ENCODE peak calls at places on chromosomes 2 and 18, in nine cellular contexts. One of them, this sample, is unnamed.

GRCh38 chr2:104413890-104414289 is 440.0 kb upstream of the POU3F3 start:
- DNase-seq in upper lobe of left lung: no peak
- DNase-seq in CD8-positive, alpha-beta T cell: no peak
- DNase-seq in endodermal cell: no peak
- DNase-seq in tibial nerve: no peak
- DNase-seq in cardiac muscle cell: no peak
- DNase-seq in fibroblast of pulmonary artery: no peak
- DNase-seq in lower lobe of right lung: no peak
- DNase-seq in astrocyte of the spinal cord: no peak
- DNase-seq in this sample: no peak

GRCh38 chr18:28412521-28412920 is 235.6 kb upstream of the CDH2 start:
- DNase-seq in upper lobe of left lung: no peak
- DNase-seq in CD8-positive, alpha-beta T cell: no peak
- DNase-seq in endodermal cell: no peak
- DNase-seq in tibial nerve: no peak
- DNase-seq in cardiac muscle cell: no peak
- DNase-seq in fibroblast of pulmonary artery: no peak
- DNase-seq in lower lobe of right lung: no peak
- DNase-seq in astrocyte of the spinal cord: peak; percentile 53
- DNase-seq in this sample: no peak

GRCh38 chr2:236715077-236715476 is 145.5 kb downstream of the ACKR3 start:
- DNase-seq in upper lobe of left lung: peak; percentile 39
- DNase-seq in CD8-positive, alpha-beta T cell: no peak
- DNase-seq in endodermal cell: no peak
- DNase-seq in tibial nerve: peak; percentile 37
- DNase-seq in cardiac muscle cell: no peak
- DNase-seq in fibroblast of pulmonary artery: no peak
- DNase-seq in lower lobe of right lung: no peak
- DNase-seq in astrocyte of the spinal cord: no peak
- DNase-seq in this sample: peak; percentile 21

GRCh38 chr2:232949016-232949415 is 64.0 kb downstream of the NGEF start:
- DNase-seq in upper lobe of left lung: no peak
- DNase-seq in CD8-positive, alpha-beta T cell: no peak
- DNase-seq in endodermal cell: no peak
- DNase-seq in tibial nerve: no peak
- DNase-seq in cardiac muscle cell: no peak
- DNase-seq in fibroblast of pulmonary artery: no peak
- DNase-seq in lower lobe of right lung: no peak
- DNase-seq in astrocyte of the spinal cord: no peak
- DNase-seq in this sample: no peak

GRCh38 chr2:238164906-238165287 is 6.1 kb downstream of the ERFE start:
- DNase-seq in upper lobe of left lung: peak; percentile 15
- DNase-seq in CD8-positive, alpha-beta T cell: no peak
- DNase-seq in endodermal cell: no peak
- DNase-seq in tibial nerve: no peak
- DNase-seq in cardiac muscle cell: no peak
- DNase-seq in fibroblast of pulmonary artery: no peak
- DNase-seq in lower lobe of right lung: no peak
- DNase-seq in astrocyte of the spinal cord: no peak
- DNase-seq in this sample: no peak

GRCh38 chr2:221529943-221530652 is 42.0 kb downstream of the EPHA4 start:
- DNase-seq in upper lobe of left lung: no peak
- DNase-seq in CD8-positive, alpha-beta T cell: no peak
- DNase-seq in endodermal cell: no peak
- DNase-seq in tibial nerve: no peak
- DNase-seq in cardiac muscle cell: no peak
- DNase-seq in fibroblast of pulmonary artery: peak; percentile 58
- DNase-seq in lower lobe of right lung: no peak
- DNase-seq in astrocyte of the spinal cord: peak; percentile 77
- DNase-seq in this sample: peak; percentile 39

GRCh38 chr2:141259683-141260082 is 871.1 kb downstream of the LRP1B start:
- DNase-seq in upper lobe of left lung: no peak
- DNase-seq in CD8-positive, alpha-beta T cell: no peak
- DNase-seq in endodermal cell: no peak
- DNase-seq in tibial nerve: no peak
- DNase-seq in cardiac muscle cell: no peak
- DNase-seq in fibroblast of pulmonary artery: no peak
- DNase-seq in lower lobe of right lung: no peak
- DNase-seq in astrocyte of the spinal cord: no peak
- DNase-seq in this sample: no peak

GRCh38 chr2:71620851-71621251 is 167.5 kb downstream of the DYSF start:
- DNase-seq in upper lobe of left lung: peak; percentile 15
- DNase-seq in CD8-positive, alpha-beta T cell: no peak
- DNase-seq in endodermal cell: peak; percentile 30
- DNase-seq in tibial nerve: no peak
- DNase-seq in cardiac muscle cell: no peak
- DNase-seq in fibroblast of pulmonary artery: no peak
- DNase-seq in lower lobe of right lung: no peak
- DNase-seq in astrocyte of the spinal cord: no peak
- DNase-seq in this sample: no peak

GRCh38 chr18:75364512-75364911 is 63.0 kb downstream of the SMIM21 start:
- DNase-seq in upper lobe of left lung: no peak
- DNase-seq in CD8-positive, alpha-beta T cell: no peak
- DNase-seq in endodermal cell: no peak
- DNase-seq in tibial nerve: no peak
- DNase-seq in cardiac muscle cell: no peak
- DNase-seq in fibroblast of pulmonary artery: peak; percentile 1
- DNase-seq in lower lobe of right lung: no peak
- DNase-seq in astrocyte of the spinal cord: peak; percentile 17
- DNase-seq in this sample: no peak

GRCh38 chr2:226836548-226836885 is 663 bp downstream of the RHBDD1 start:
- DNase-seq in upper lobe of left lung: no peak
- DNase-seq in CD8-positive, alpha-beta T cell: no peak
- DNase-seq in endodermal cell: no peak
- DNase-seq in tibial nerve: no peak
- DNase-seq in cardiac muscle cell: no peak
- DNase-seq in fibroblast of pulmonary artery: no peak
- DNase-seq in lower lobe of right lung: no peak
- DNase-seq in astrocyte of the spinal cord: no peak
- DNase-seq in this sample: no peak

GRCh38 chr2:226837787-226838603 is 2.1 kb downstream of the RHBDD1 start:
- DNase-seq in upper lobe of left lung: no peak
- DNase-seq in CD8-positive, alpha-beta T cell: no peak
- DNase-seq in endodermal cell: no peak
- DNase-seq in tibial nerve: no peak
- DNase-seq in cardiac muscle cell: no peak
- DNase-seq in fibroblast of pulmonary artery: no peak
- DNase-seq in lower lobe of right lung: no peak
- DNase-seq in astrocyte of the spinal cord: no peak
- DNase-seq in this sample: no peak

GRCh38 chr2:226835796-226836547 is at the start of gene RHBDD1:
- DNase-seq in upper lobe of left lung: peak; percentile 93
- DNase-seq in CD8-positive, alpha-beta T cell: peak; percentile 93
- DNase-seq in endodermal cell: peak; percentile 94
- DNase-seq in tibial nerve: peak; percentile 81
- DNase-seq in cardiac muscle cell: peak; percentile 98
- DNase-seq in fibroblast of pulmonary artery: peak; percentile 97
- DNase-seq in lower lobe of right lung: peak; percentile 96
- DNase-seq in astrocyte of the spinal cord: peak; percentile 98
- DNase-seq in this sample: peak; percentile 93

GRCh38 chr2:226838758-226839555 is 3.1 kb downstream of the RHBDD1 start:
- DNase-seq in upper lobe of left lung: no peak
- DNase-seq in CD8-positive, alpha-beta T cell: no peak
- DNase-seq in endodermal cell: no peak
- DNase-seq in tibial nerve: no peak
- DNase-seq in cardiac muscle cell: no peak
- DNase-seq in fibroblast of pulmonary artery: no peak
- DNase-seq in lower lobe of right lung: no peak
- DNase-seq in astrocyte of the spinal cord: no peak
- DNase-seq in this sample: no peak

GRCh38 chr2:226837334-226837733 is 1.5 kb downstream of the RHBDD1 start:
- DNase-seq in upper lobe of left lung: no peak
- DNase-seq in CD8-positive, alpha-beta T cell: no peak
- DNase-seq in endodermal cell: no peak
- DNase-seq in tibial nerve: no peak
- DNase-seq in cardiac muscle cell: no peak
- DNase-seq in fibroblast of pulmonary artery: no peak
- DNase-seq in lower lobe of right lung: no peak
- DNase-seq in astrocyte of the spinal cord: no peak
- DNase-seq in this sample: no peak
- H3K4me3 ChIP-seq in upper lobe of left lung: no peak overlapping the region
- H3K4me3 ChIP-seq in CD8-positive, alpha-beta T cell: peak overlapping the region; percentile 74
- H3K4me3 ChIP-seq in endodermal cell: peak overlapping the region; percentile 90
- H3K4me3 ChIP-seq in tibial nerve: no peak overlapping the region
- H3K4me3 ChIP-seq in cardiac muscle cell: no peak overlapping the region
- H3K4me3 ChIP-seq in fibroblast of pulmonary artery: peak overlapping the region; percentile 72
- H3K4me3 ChIP-seq in lower lobe of right lung: peak overlapping the region; percentile 82
- H3K4me3 ChIP-seq in astrocyte of the spinal cord: no peak overlapping the region
- H3K4me3 ChIP-seq in this sample: peak overlapping the region; percentile 19

GRCh38 chr2:49360051-49360767 is 205.9 kb upstream of the FSHR start:
- DNase-seq in upper lobe of left lung: no peak
- DNase-seq in CD8-positive, alpha-beta T cell: no peak
- DNase-seq in endodermal cell: no peak
- DNase-seq in tibial nerve: no peak
- DNase-seq in cardiac muscle cell: no peak
- DNase-seq in fibroblast of pulmonary artery: no peak
- DNase-seq in lower lobe of right lung: no peak
- DNase-seq in astrocyte of the spinal cord: no peak
- DNase-seq in this sample: no peak
- TF ChIP-seq CTCF in upper lobe of left lung: no peak
- TF ChIP-seq CTCF in CD8-positive, alpha-beta T cell: no peak
- TF ChIP-seq CTCF in endodermal cell: no peak
- TF ChIP-seq CTCF in tibial nerve: no peak
- TF ChIP-seq CTCF in cardiac muscle cell: no peak
- TF ChIP-seq CTCF in fibroblast of pulmonary artery: no peak
- TF ChIP-seq CTCF in lower lobe of right lung: no peak
- TF ChIP-seq CTCF in astrocyte of the spinal cord: no peak
- TF ChIP-seq CTCF in this sample: no peak

DNA sequence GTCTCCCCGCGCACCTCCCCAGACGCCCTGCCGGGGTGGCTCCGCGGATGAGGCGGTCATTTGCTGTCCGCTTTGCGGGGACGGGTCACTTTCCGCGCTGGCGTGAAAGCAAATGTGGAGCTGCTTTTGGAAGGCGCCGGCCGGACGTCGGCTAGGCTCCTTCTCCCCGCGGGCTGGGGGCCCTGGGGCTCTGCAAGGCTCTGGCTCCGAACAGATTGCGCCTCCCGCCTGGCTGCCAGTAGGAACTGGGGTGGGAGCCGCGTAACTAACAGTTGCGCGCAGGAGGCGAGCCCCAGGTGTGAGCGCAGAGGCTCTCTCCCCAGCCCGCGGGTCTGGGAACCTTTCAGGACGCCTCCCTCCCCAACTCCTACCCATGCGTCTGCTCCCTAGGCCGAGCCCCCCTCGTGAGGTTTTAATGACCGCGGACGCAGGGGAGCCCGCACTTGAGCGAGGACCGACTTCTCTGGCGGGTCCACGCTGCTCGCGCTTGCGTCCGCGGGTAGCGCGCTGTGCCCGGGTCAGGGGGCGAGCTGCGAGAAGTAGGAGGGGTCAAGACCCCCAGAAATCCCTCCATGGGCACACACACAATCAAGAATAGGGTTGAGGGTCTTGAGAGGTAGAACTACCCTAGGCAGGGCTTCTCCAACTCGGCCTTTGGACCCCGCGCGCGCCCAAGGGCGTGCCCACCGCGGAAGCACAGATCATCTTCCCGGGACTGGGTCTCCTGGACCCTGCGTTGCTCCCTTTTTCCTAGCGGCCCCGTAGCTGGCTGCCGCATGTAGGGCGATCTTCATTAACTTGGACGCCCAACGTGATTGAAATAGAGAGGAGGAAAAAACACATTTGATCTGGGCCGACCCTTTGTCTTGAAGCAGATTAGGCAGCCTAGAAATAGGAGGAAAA is 146.8 kb downstream of the MEIS1 start:
- DNase-seq in upper lobe of left lung: no peak
- DNase-seq in CD8-positive, alpha-beta T cell: no peak
- DNase-seq in endodermal cell: peak; percentile 83
- DNase-seq in tibial nerve: no peak
- DNase-seq in cardiac muscle cell: peak; percentile 61
- DNase-seq in fibroblast of pulmonary artery: no peak
- DNase-seq in lower lobe of right lung: no peak
- DNase-seq in astrocyte of the spinal cord: no peak
- DNase-seq in this sample: peak; percentile 64
- H3K4me3 ChIP-seq in upper lobe of left lung: peak overlapping the region; percentile 24
- H3K4me3 ChIP-seq in CD8-positive, alpha-beta T cell: no peak overlapping the region
- H3K4me3 ChIP-seq in endodermal cell: peak overlapping the region; percentile 67
- H3K4me3 ChIP-seq in tibial nerve: peak overlapping the region; percentile 12
- H3K4me3 ChIP-seq in cardiac muscle cell: peak overlapping the region; percentile 41
- H3K4me3 ChIP-seq in fibroblast of pulmonary artery: peak overlapping the region; percentile 32
- H3K4me3 ChIP-seq in lower lobe of right lung: peak overlapping the region; percentile 47
- H3K4me3 ChIP-seq in astrocyte of the spinal cord: peak overlapping the region; percentile 38
- H3K4me3 ChIP-seq in this sample: peak overlapping the region; percentile 64

GRCh38 chr2:10785260-10785659 is 27.3 kb downstream of the PDIA6 start:
- DNase-seq in upper lobe of left lung: no peak
- DNase-seq in CD8-positive, alpha-beta T cell: no peak
- DNase-seq in endodermal cell: no peak
- DNase-seq in tibial nerve: no peak
- DNase-seq in cardiac muscle cell: no peak
- DNase-seq in fibroblast of pulmonary artery: no peak
- DNase-seq in lower lobe of right lung: no peak
- DNase-seq in astrocyte of the spinal cord: no peak
- DNase-seq in this sample: no peak

GRCh38 chr2:10788855-10789254 is 23.7 kb downstream of the PDIA6 start:
- DNase-seq in upper lobe of left lung: no peak
- DNase-seq in CD8-positive, alpha-beta T cell: no peak
- DNase-seq in endodermal cell: no peak
- DNase-seq in tibial nerve: no peak
- DNase-seq in cardiac muscle cell: no peak
- DNase-seq in fibroblast of pulmonary artery: no peak
- DNase-seq in lower lobe of right lung: no peak
- DNase-seq in astrocyte of the spinal cord: no peak
- DNase-seq in this sample: no peak

GRCh38 chr2:10784719-10785118 is 27.9 kb downstream of the PDIA6 start:
- DNase-seq in upper lobe of left lung: no peak
- DNase-seq in CD8-positive, alpha-beta T cell: no peak
- DNase-seq in endodermal cell: no peak
- DNase-seq in tibial nerve: no peak
- DNase-seq in cardiac muscle cell: no peak
- DNase-seq in fibroblast of pulmonary artery: no peak
- DNase-seq in lower lobe of right lung: no peak
- DNase-seq in astrocyte of the spinal cord: no peak
- DNase-seq in this sample: no peak

GRCh38 chr2:10786240-10786982 is 26.2 kb downstream of the PDIA6 start:
- DNase-seq in upper lobe of left lung: peak; percentile 50
- DNase-seq in CD8-positive, alpha-beta T cell: no peak
- DNase-seq in endodermal cell: no peak
- DNase-seq in tibial nerve: no peak
- DNase-seq in cardiac muscle cell: no peak
- DNase-seq in fibroblast of pulmonary artery: no peak
- DNase-seq in lower lobe of right lung: no peak
- DNase-seq in astrocyte of the spinal cord: no peak
- DNase-seq in this sample: no peak

DNA sequence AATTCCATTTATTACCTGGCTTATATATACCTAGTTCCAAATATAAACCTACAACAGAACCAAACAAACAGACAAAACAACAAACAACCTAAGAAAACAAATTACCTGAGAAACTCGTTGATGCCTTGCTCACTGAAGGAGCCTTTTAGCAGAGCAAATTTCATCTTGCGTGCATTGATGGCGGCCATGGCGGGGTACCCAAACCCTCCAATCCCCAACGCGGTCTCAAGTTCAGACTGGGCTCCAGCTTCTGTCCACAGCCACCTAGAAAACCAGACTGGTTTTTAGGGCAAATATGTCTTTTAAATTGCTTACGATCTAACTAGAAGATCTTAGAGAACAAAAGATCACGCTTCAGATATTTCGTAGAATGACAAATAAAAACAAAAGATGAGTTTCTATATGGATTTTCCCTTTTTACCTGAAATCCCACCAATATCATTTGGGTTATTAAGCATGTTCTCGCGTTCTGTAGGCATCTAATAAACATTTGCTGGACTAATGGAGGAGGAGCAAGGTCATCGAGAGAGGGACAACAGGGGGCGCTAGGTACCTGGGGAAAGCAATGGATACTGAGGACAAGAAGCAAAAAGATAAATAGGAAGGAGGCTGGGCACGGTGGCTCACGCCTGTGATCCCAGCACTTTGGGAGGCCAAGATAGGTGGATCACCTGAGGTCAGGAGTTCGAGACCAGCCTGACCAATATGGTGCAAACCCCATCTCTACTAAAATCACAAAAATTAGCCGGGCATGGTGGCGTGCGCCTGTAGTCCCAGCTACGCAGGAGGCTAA is 25.2 kb downstream of the PDIA6 start:
- DNase-seq in upper lobe of left lung: no peak
- DNase-seq in CD8-positive, alpha-beta T cell: peak; percentile 27
- DNase-seq in endodermal cell: peak; percentile 87
- DNase-seq in tibial nerve: no peak
- DNase-seq in cardiac muscle cell: no peak
- DNase-seq in fibroblast of pulmonary artery: no peak
- DNase-seq in lower lobe of right lung: no peak
- DNase-seq in astrocyte of the spinal cord: no peak
- DNase-seq in this sample: peak; percentile 5
- TF ChIP-seq CTCF in upper lobe of left lung: no peak
- TF ChIP-seq CTCF in CD8-positive, alpha-beta T cell: no peak
- TF ChIP-seq CTCF in endodermal cell: peak; percentile 74
- TF ChIP-seq CTCF in tibial nerve: no peak
- TF ChIP-seq CTCF in cardiac muscle cell: peak; percentile 32
- TF ChIP-seq CTCF in fibroblast of pulmonary artery: peak; percentile 29
- TF ChIP-seq CTCF in lower lobe of right lung: no peak
- TF ChIP-seq CTCF in astrocyte of the spinal cord: peak; percentile 22
- TF ChIP-seq CTCF in this sample: peak; percentile 32

This sample was measured in fibroblast of the aortic adventitia.